ENCODE peak calls at places on chromosomes 16 and 17, in eight cellular contexts. T is occipital lobe, D is GM13976, L is nucleus accumbens, C is hippocampal formation, I is H9, R is fibroblast of mammary gland, Z is substantia nigra. E is an unnamed sample.

GRCh38 chr17:16872351-16872751 is 99.6 kb downstream of the TNFRSF13B start:
- DNase-seq in T (no peak), D (no peak), L (no peak), C (no peak), I (peak; percentile 26), R (no peak), Z (no peak), E (no peak)

GRCh38 chr16:5965321-5965720 is 867.7 kb upstream of the EEF2KMT start:
- DNase-seq in T (no peak), D (no peak), L (no peak), C (no peak), I (no peak), R (no peak), Z (no peak), E (no peak)

GRCh38 chr16:30006659-30007377 is 4.0 kb downstream of the DOC2A start:
- DNase-seq in T (no peak), D (no peak), L (no peak), C (no peak), I (no peak), R (no peak), Z (no peak), E (no peak)

GRCh38 chr17:47252209-47252608 is 1.4 kb upstream of the ITGB3 start:
- DNase-seq in T (no peak), D (no peak), L (no peak), C (no peak), I (no peak), R (no peak), Z (no peak), E (no peak)

GRCh38 chr17:30101686-30102390 is 14.8 kb upstream of the NSRP1 start:
- DNase-seq in T (no peak), D (no peak), L (no peak), C (no peak), I (no peak), R (no peak), Z (no peak), E (no peak)

GRCh38 chr17:75755205-75755901 is 9.6 kb downstream of the GALK1 start:
- DNase-seq in T (no peak), D (no peak), L (no peak), C (no peak), I (peak; percentile 60), R (no peak), Z (no peak), E (no peak)

GRCh38 chr16:31696968-31697743 is 169.5 kb downstream of the AHSP start:
- DNase-seq in T (no peak), D (no peak), L (no peak), C (no peak), I (no peak), R (peak; percentile 57), Z (no peak), E (no peak)

GRCh38 chr16:15721018-15721417 is 71.0 kb downstream of the NDE1 start:
- DNase-seq in T (no peak), D (no peak), L (no peak), C (no peak), I (no peak), R (no peak), Z (no peak), E (no peak)

GRCh38 chr17:60231234-60231633 is 81.5 kb downstream of the CA4 start:
- DNase-seq in T (no peak), D (peak; percentile 27), L (no peak), C (no peak), I (no peak), R (peak; percentile 51), Z (no peak), E (no peak)

GRCh38 chr17:15261063-15261817 is 3.9 kb downstream of the PMP22 start:
- DNase-seq in T (no peak), D (peak; percentile 34), L (peak; percentile 34), C (peak; percentile 68), I (peak; percentile 75), R (peak; percentile 50), Z (no peak), E (no peak)

GRCh38 chr17:72665841-72666518 is 426.5 kb downstream of the SLC39A11 start:
- DNase-seq in T (no peak), D (no peak), L (no peak), C (no peak), I (no peak), R (peak; percentile 49), Z (no peak), E (no peak)

GRCh38 chr16:12677472-12677871 is 126.2 kb downstream of the CPPED1 start:
- DNase-seq in T (no peak), D (no peak), L (no peak), C (no peak), I (no peak), R (no peak), Z (no peak), E (no peak)

GRCh38 chr17:55741353-55741700 is 9.5 kb upstream of the PCTP start:
- DNase-seq in T (no peak), D (no peak), L (no peak), C (no peak), I (no peak), R (no peak), Z (no peak), E (no peak)

GRCh38 chr17:530851-531250 is 178.2 kb upstream of the RPH3AL start:
- DNase-seq in T (no peak), D (no peak), L (no peak), C (no peak), I (no peak), R (no peak), Z (no peak), E (no peak)

GRCh38 chr17:76405607-76405966 is 21.2 kb downstream of the SPHK1 start:
- DNase-seq in T (no peak), D (no peak), L (no peak), C (no peak), I (no peak), R (no peak), Z (no peak), E (no peak)

GRCh38 chr16:18803569-18804462 is 2.5 kb upstream of the ARL6IP1 start:
- DNase-seq in T (no peak), D (peak; percentile 23), L (no peak), C (no peak), I (no peak), R (peak; percentile 61), Z (no peak), E (no peak)

GRCh38 chr16:14509055-14509454 is 121.0 kb downstream of the PARN start:
- DNase-seq in T (no peak), D (no peak), L (no peak), C (no peak), I (no peak), R (peak; percentile 83), Z (no peak), E (no peak)

GRCh38 chr16:1069154-1069553 is 3.4 kb upstream of the SSTR5 start:
- DNase-seq in T (no peak), D (no peak), L (no peak), C (no peak), I (no peak), R (no peak), Z (no peak), E (no peak)

GRCh38 chr16:26976913-26977312 is 89.8 kb upstream of the C16orf82 start:
- DNase-seq in T (no peak), D (no peak), L (no peak), C (no peak), I (no peak), R (no peak), Z (no peak), E (no peak)

GRCh38 chr16:73086108-73086507 is 38.2 kb upstream of the ZFHX3 start:
- DNase-seq in T (no peak), D (no peak), L (no peak), C (no peak), I (no peak), R (no peak), Z (no peak), E (no peak)

GRCh38 chr17:50861334-50861676 is 4.8 kb downstream of the TOB1 start:
- DNase-seq in T (no peak), D (no peak), L (no peak), C (no peak), I (no peak), R (no peak), Z (no peak), E (no peak)

GRCh38 chr16:5526826-5527225 is 429.2 kb upstream of the EEF2KMT start:
- DNase-seq in T (no peak), D (no peak), L (no peak), C (no peak), I (no peak), R (no peak), Z (no peak), E (no peak)

GRCh38 chr16:24544640-24545039 is 5.3 kb downstream of the RBBP6 start:
- DNase-seq in T (no peak), D (no peak), L (no peak), C (no peak), I (no peak), R (peak; percentile 46), Z (no peak), E (no peak)

GRCh38 chr17:67353929-67354557 is 12.3 kb downstream of the PSMD12 start:
- DNase-seq in T (no peak), D (no peak), L (no peak), C (no peak), I (no peak), R (no peak), Z (no peak), E (no peak)

GRCh38 chr16:72172105-72173034 is at the start of gene PMFBP1:
- DNase-seq in T (peak; percentile 9), D (peak; percentile 60), L (no peak), C (no peak), I (no peak), R (peak; percentile 87), Z (no peak), E (no peak)

GRCh38 chr16:5046914-5047313 is 13.2 kb upstream of the NAGPA start:
- DNase-seq in T (no peak), D (no peak), L (no peak), C (no peak), I (no peak), R (no peak), Z (no peak), E (no peak)

GRCh38 chr16:17304124-17304813 is 166.5 kb downstream of the XYLT1 start:
- DNase-seq in T (no peak), D (no peak), L (no peak), C (no peak), I (no peak), R (peak; percentile 54), Z (no peak), E (no peak)

GRCh38 chr17:18033442-18034099 is 5.4 kb downstream of the ATPAF2 start:
- DNase-seq in T (no peak), D (peak; percentile 82), L (peak; percentile 16), C (no peak), I (peak; percentile 53), R (peak; percentile 90), Z (no peak), E (no peak)

GRCh38 chr16:57757326-57757786 is 21.8 kb downstream of the KATNB1 start:
- DNase-seq in T (peak; percentile 73), D (peak; percentile 97), L (peak; percentile 84), C (peak; percentile 88), I (peak; percentile 87), R (peak; percentile 70), Z (no peak), E (peak; percentile 56)

GRCh38 chr17:77190561-77190960 is 49.8 kb downstream of the SEC14L1 start:
- DNase-seq in T (no peak), D (no peak), L (no peak), C (no peak), I (no peak), R (no peak), Z (no peak), E (no peak)

GRCh38 chr17:82836823-82837357 is 2.9 kb downstream of the ZNF750 start:
- DNase-seq in T (no peak), D (no peak), L (no peak), C (no peak), I (no peak), R (peak; percentile 71), Z (no peak), E (no peak)

GRCh38 chr16:47815655-47816054 is 340.1 kb downstream of the ABCC12 start:
- DNase-seq in T (no peak), D (no peak), L (no peak), C (no peak), I (no peak), R (no peak), Z (no peak), E (no peak)

GRCh38 chr16:11576427-11577289 is 10.1 kb downstream of the LITAF start:
- DNase-seq in T (no peak), D (peak; percentile 55), L (no peak), C (no peak), I (no peak), R (no peak), Z (no peak), E (no peak)